ENCODE peak calls at places on chromosomes 11 and 22, in nine cellular contexts. One of them, this sample, is unnamed.

GRCh38 chr22:21828268-21828638 is 39.2 kb downstream of the MAPK1 start:
- DNase-seq in NCI-H1048: no peak
- DNase-seq in activated naive CD4-positive, alpha-beta T cell treated with anti-CD3 and anti-CD28 coated beads, Interleukin-2, amount 50 U/mL, for 16 hours: no peak
- DNase-seq in stimulated activated CD8-positive, alpha-beta memory T cell treated with anti-CD3 and anti-CD28 coated beads, Interleukin-4, amount 100 ng/mL, for 24 hours: no peak
- DNase-seq in fibroblast of mammary gland: no peak
- DNase-seq in EL: no peak
- DNase-seq in hepatocyte: no peak
- DNase-seq in NCI-H510A treated with DMSO at 0.1 percent for 48 hours: no peak
- DNase-seq in kidney: no peak
- DNase-seq in this sample: no peak

GRCh38 chr11:47552086-47552580 is 799 bp downstream of the CELF1 start:
- DNase-seq in fibroblast of mammary gland: peak
- DNase-seq in NCI-H1048: no peak
- DNase-seq in NCI-H510A treated with DMSO at 0.1 percent for 48 hours: no peak
- DNase-seq in hepatocyte: peak
- DNase-seq in activated naive CD4-positive, alpha-beta T cell treated with anti-CD3 and anti-CD28 coated beads, Interleukin-2, amount 50 U/mL, for 16 hours: peak
- DNase-seq in kidney: peak
- DNase-seq in stimulated activated CD8-positive, alpha-beta memory T cell treated with anti-CD3 and anti-CD28 coated beads, Interleukin-4, amount 100 ng/mL, for 24 hours: no peak
- DNase-seq in EL: peak
- DNase-seq in this sample: peak

GRCh38 chr11:96361778-96362177 is 18.8 kb upstream of the MAML2 start:
- DNase-seq in NCI-H1048: no peak
- DNase-seq in hepatocyte: no peak
- DNase-seq in kidney: no peak
- DNase-seq in fibroblast of mammary gland: no peak
- DNase-seq in NCI-H510A treated with DMSO at 0.1 percent for 48 hours: no peak
- DNase-seq in EL: peak
- DNase-seq in stimulated activated CD8-positive, alpha-beta memory T cell treated with anti-CD3 and anti-CD28 coated beads, Interleukin-4, amount 100 ng/mL, for 24 hours: no peak
- DNase-seq in activated naive CD4-positive, alpha-beta T cell treated with anti-CD3 and anti-CD28 coated beads, Interleukin-2, amount 50 U/mL, for 16 hours: no peak
- DNase-seq in this sample: peak

GRCh38 chr22:49900441-49901230 is 17.6 kb downstream of the ALG12 start:
- DNase-seq in EL: no peak
- DNase-seq in hepatocyte: no peak
- DNase-seq in activated naive CD4-positive, alpha-beta T cell treated with anti-CD3 and anti-CD28 coated beads, Interleukin-2, amount 50 U/mL, for 16 hours: no peak
- DNase-seq in kidney: peak
- DNase-seq in fibroblast of mammary gland: peak
- DNase-seq in stimulated activated CD8-positive, alpha-beta memory T cell treated with anti-CD3 and anti-CD28 coated beads, Interleukin-4, amount 100 ng/mL, for 24 hours: no peak
- DNase-seq in NCI-H1048: no peak
- DNase-seq in NCI-H510A treated with DMSO at 0.1 percent for 48 hours: no peak
- DNase-seq in this sample: no peak

GRCh38 chr22:23166841-23167610 is 13.3 kb upstream of the BCR start:
- DNase-seq in hepatocyte: no peak
- DNase-seq in stimulated activated CD8-positive, alpha-beta memory T cell treated with anti-CD3 and anti-CD28 coated beads, Interleukin-4, amount 100 ng/mL, for 24 hours: no peak
- DNase-seq in kidney: peak
- DNase-seq in NCI-H510A treated with DMSO at 0.1 percent for 48 hours: no peak
- DNase-seq in NCI-H1048: no peak
- DNase-seq in fibroblast of mammary gland: no peak
- DNase-seq in EL: no peak
- DNase-seq in activated naive CD4-positive, alpha-beta T cell treated with anti-CD3 and anti-CD28 coated beads, Interleukin-2, amount 50 U/mL, for 16 hours: no peak
- DNase-seq in this sample: no peak

GRCh38 chr22:43860126-43860525 is 2.2 kb downstream of the SULT4A1 start:
- DNase-seq in stimulated activated CD8-positive, alpha-beta memory T cell treated with anti-CD3 and anti-CD28 coated beads, Interleukin-4, amount 100 ng/mL, for 24 hours: no peak
- DNase-seq in EL: no peak
- DNase-seq in hepatocyte: no peak
- DNase-seq in kidney: peak
- DNase-seq in activated naive CD4-positive, alpha-beta T cell treated with anti-CD3 and anti-CD28 coated beads, Interleukin-2, amount 50 U/mL, for 16 hours: no peak
- DNase-seq in NCI-H510A treated with DMSO at 0.1 percent for 48 hours: no peak
- DNase-seq in NCI-H1048: no peak
- DNase-seq in fibroblast of mammary gland: no peak
- DNase-seq in this sample: no peak

GRCh38 chr22:23181763-23182288 is 1.5 kb downstream of the BCR start:
- DNase-seq in activated naive CD4-positive, alpha-beta T cell treated with anti-CD3 and anti-CD28 coated beads, Interleukin-2, amount 50 U/mL, for 16 hours: peak
- DNase-seq in kidney: no peak
- DNase-seq in NCI-H1048: no peak
- DNase-seq in stimulated activated CD8-positive, alpha-beta memory T cell treated with anti-CD3 and anti-CD28 coated beads, Interleukin-4, amount 100 ng/mL, for 24 hours: no peak
- DNase-seq in hepatocyte: no peak
- DNase-seq in fibroblast of mammary gland: no peak
- DNase-seq in NCI-H510A treated with DMSO at 0.1 percent for 48 hours: no peak
- DNase-seq in EL: no peak
- DNase-seq in this sample: no peak

GRCh38 chr11:14340721-14341120 is 18.3 kb downstream of the RRAS2 start:
- DNase-seq in fibroblast of mammary gland: no peak
- DNase-seq in EL: no peak
- DNase-seq in kidney: no peak
- DNase-seq in stimulated activated CD8-positive, alpha-beta memory T cell treated with anti-CD3 and anti-CD28 coated beads, Interleukin-4, amount 100 ng/mL, for 24 hours: no peak
- DNase-seq in NCI-H510A treated with DMSO at 0.1 percent for 48 hours: no peak
- DNase-seq in activated naive CD4-positive, alpha-beta T cell treated with anti-CD3 and anti-CD28 coated beads, Interleukin-2, amount 50 U/mL, for 16 hours: no peak
- DNase-seq in hepatocyte: no peak
- DNase-seq in NCI-H1048: no peak
- DNase-seq in this sample: no peak

GRCh38 chr11:22192642-22193347 is at the start of gene ANO5:
- DNase-seq in NCI-H1048: no peak
- DNase-seq in fibroblast of mammary gland: no peak
- DNase-seq in activated naive CD4-positive, alpha-beta T cell treated with anti-CD3 and anti-CD28 coated beads, Interleukin-2, amount 50 U/mL, for 16 hours: no peak
- DNase-seq in NCI-H510A treated with DMSO at 0.1 percent for 48 hours: peak
- DNase-seq in kidney: peak
- DNase-seq in EL: no peak
- DNase-seq in hepatocyte: peak
- DNase-seq in stimulated activated CD8-positive, alpha-beta memory T cell treated with anti-CD3 and anti-CD28 coated beads, Interleukin-4, amount 100 ng/mL, for 24 hours: no peak
- DNase-seq in this sample: no peak

GRCh38 chr11:35234836-35235235 is 95.9 kb downstream of the CD44 start:
- DNase-seq in stimulated activated CD8-positive, alpha-beta memory T cell treated with anti-CD3 and anti-CD28 coated beads, Interleukin-4, amount 100 ng/mL, for 24 hours: no peak
- DNase-seq in NCI-H510A treated with DMSO at 0.1 percent for 48 hours: no peak
- DNase-seq in fibroblast of mammary gland: peak
- DNase-seq in NCI-H1048: no peak
- DNase-seq in hepatocyte: no peak
- DNase-seq in activated naive CD4-positive, alpha-beta T cell treated with anti-CD3 and anti-CD28 coated beads, Interleukin-2, amount 50 U/mL, for 16 hours: no peak
- DNase-seq in EL: no peak
- DNase-seq in kidney: no peak
- DNase-seq in this sample: no peak

This sample was measured in ELR.